ENCODE peak calls at places on chromosome 20, in eight cellular contexts. R, Q, Y, F, S, E, K and D are unnamed samples.

GRCh38 chr20:49230575-49231211 is 11.5 kb downstream of the DDX27 start:
- DNase-seq in R (no peak), Q (no peak), Y (peak), F (no peak), S (no peak), E (peak), K (no peak), D (no peak)

GRCh38 chr20:33370296-33370695 is 31.0 kb downstream of the CDK5RAP1 start:
- DNase-seq in R (no peak), Q (no peak), Y (no peak), F (no peak), S (no peak), E (peak), K (no peak), D (peak)

GRCh38 chr20:6120491-6120988 is 2.3 kb downstream of the FERMT1 start:
- DNase-seq in R (no peak), Q (no peak), Y (peak), F (no peak), S (no peak), E (no peak), K (no peak), D (no peak)

GRCh38 chr20:53080969-53081871 is 109.1 kb downstream of the TSHZ2 start:
- DNase-seq in R (no peak), Q (no peak), Y (no peak), F (no peak), S (no peak), E (no peak), K (peak), D (peak)

GRCh38 chr20:63877755-63878470 is 12.8 kb downstream of the TPD52L2 start:
- DNase-seq in R (no peak), Q (no peak), Y (no peak), F (no peak), S (no peak), E (no peak), K (no peak), D (no peak)

GRCh38 chr20:58677205-58677604 is 15.4 kb upstream of the NPEPL1 start:
- DNase-seq in R (no peak), Q (no peak), Y (no peak), F (no peak), S (no peak), E (no peak), K (no peak), D (no peak)

GRCh38 chr20:43305749-43306148 is 116.0 kb upstream of the PTPRT start:
- DNase-seq in R (no peak), Q (no peak), Y (no peak), F (no peak), S (no peak), E (no peak), K (no peak), D (no peak)

GRCh38 chr20:24275946-24276705 is 193.3 kb upstream of the SYNDIG1 start:
- DNase-seq in R (no peak), Q (no peak), Y (no peak), F (no peak), S (no peak), E (no peak), K (no peak), D (no peak)

GRCh38 chr20:63537525-63538203 is 488 bp upstream of the PTK6 start:
- DNase-seq in R (peak), Q (peak), Y (peak), F (peak), S (peak), E (peak), K (peak), D (peak)

GRCh38 chr20:62029296-62029695 is 36.4 kb downstream of the TAF4 start:
- DNase-seq in R (no peak), Q (no peak), Y (no peak), F (no peak), S (no peak), E (no peak), K (no peak), D (no peak)

GRCh38 chr20:58142843-58143185 is 85.6 kb downstream of the ANKRD60 start:
- DNase-seq in R (peak), Q (no peak), Y (no peak), F (no peak), S (no peak), E (no peak), K (no peak), D (no peak)

GRCh38 chr20:42688576-42688975 is 501.1 kb downstream of the PTPRT start:
- DNase-seq in R (peak), Q (no peak), Y (peak), F (no peak), S (no peak), E (no peak), K (no peak), D (no peak)

GRCh38 chr20:47181056-47181862 is 175.2 kb downstream of the ZMYND8 start:
- DNase-seq in R (no peak), Q (peak), Y (peak), F (no peak), S (peak), E (peak), K (no peak), D (peak)

GRCh38 chr20:2397091-2397490 is 16.4 kb downstream of the TGM6 start:
- DNase-seq in R (no peak), Q (no peak), Y (no peak), F (no peak), S (no peak), E (no peak), K (no peak), D (no peak)

GRCh38 chr20:57056651-57057050 is 209.8 kb downstream of the BMP7 start:
- DNase-seq in R (no peak), Q (no peak), Y (no peak), F (no peak), S (no peak), E (no peak), K (no peak), D (peak)